ENCODE peak calls at places on chromosomes 7 and 10, in six cellular contexts. Y is H9; J is CD4-positive, alpha-beta T cell; M is lower lobe of right lung; V is fibroblast of lung; R is heart left ventricle. I is an unnamed sample.
A peak's percentile ranks its signal among the peaks of the same experiment; 100 is the strongest.

GRCh38 chr7:46705416-46706255 is 784.6 kb upstream of the IGFBP3 start:
- DNase-seq in R (no peak), J (no peak), M (no peak), V (peak; percentile 68), Y (no peak), I (no peak)

GRCh38 chr7:155303039-155303593 is 5.4 kb downstream of the INSIG1 start:
- DNase-seq in J (no peak), Y (no peak), M (no peak), V (no peak), R (no peak), I (no peak)

GRCh38 chr7:116650436-116650835 is 21.6 kb upstream of the MET start:
- DNase-seq in V (no peak), M (no peak), J (no peak), Y (no peak), R (no peak), I (no peak)

GRCh38 chr7:132574281-132574680 is 2.0 kb downstream of the PLXNA4 start:
- DNase-seq in J (no peak), V (no peak), Y (no peak), R (no peak), M (no peak), I (no peak)

GRCh38 chr10:3774814-3775670 is 10.0 kb downstream of the KLF6 start:
- DNase-seq in Y (peak; percentile 10), V (peak; percentile 95), M (no peak), R (no peak), J (no peak), I (no peak)

GRCh38 chr7:107527196-107527595 is 36.5 kb downstream of the COG5 start:
- DNase-seq in M (no peak), J (no peak), Y (no peak), R (no peak), V (no peak), I (no peak)

GRCh38 chr10:128028508-128029279 is 97.5 kb downstream of the MKI67 start:
- DNase-seq in M (peak; percentile 34), J (no peak), V (peak; percentile 25), R (no peak), Y (no peak), I (no peak)

GRCh38 chr10:88062798-88063472 is 199.5 kb downstream of the PTEN start:
- DNase-seq in J (no peak), V (peak; percentile 71), R (no peak), M (no peak), Y (no peak), I (no peak)

GRCh38 chr10:125370578-125370977 is 210.2 kb upstream of the CTBP2 start:
- DNase-seq in V (no peak), J (no peak), M (no peak), Y (peak; percentile 96), R (no peak), I (peak; percentile 79)

GRCh38 chr7:95478139-95479037 is 7.4 kb upstream of the ASB4 start:
- DNase-seq in R (no peak), J (no peak), V (peak; percentile 79), M (no peak), Y (peak; percentile 41), I (peak; percentile 14)

GRCh38 chr7:129667551-129667950 is 56.0 kb downstream of the NRF1 start:
- DNase-seq in J (no peak), R (no peak), V (no peak), Y (no peak), M (no peak), I (no peak)

GRCh38 chr7:129665013-129665401 is 53.5 kb downstream of the NRF1 start:
- DNase-seq in M (no peak), Y (peak; percentile 85), V (peak; percentile 98), J (no peak), R (no peak), I (no peak)

GRCh38 chr7:129661645-129662182 is 50.2 kb downstream of the NRF1 start:
- DNase-seq in M (no peak), R (no peak), V (no peak), Y (no peak), J (no peak), I (no peak)

GRCh38 chr7:129667116-129667515 is 55.6 kb downstream of the NRF1 start:
- DNase-seq in V (no peak), M (no peak), R (no peak), J (no peak), Y (no peak), I (no peak)

DNA sequence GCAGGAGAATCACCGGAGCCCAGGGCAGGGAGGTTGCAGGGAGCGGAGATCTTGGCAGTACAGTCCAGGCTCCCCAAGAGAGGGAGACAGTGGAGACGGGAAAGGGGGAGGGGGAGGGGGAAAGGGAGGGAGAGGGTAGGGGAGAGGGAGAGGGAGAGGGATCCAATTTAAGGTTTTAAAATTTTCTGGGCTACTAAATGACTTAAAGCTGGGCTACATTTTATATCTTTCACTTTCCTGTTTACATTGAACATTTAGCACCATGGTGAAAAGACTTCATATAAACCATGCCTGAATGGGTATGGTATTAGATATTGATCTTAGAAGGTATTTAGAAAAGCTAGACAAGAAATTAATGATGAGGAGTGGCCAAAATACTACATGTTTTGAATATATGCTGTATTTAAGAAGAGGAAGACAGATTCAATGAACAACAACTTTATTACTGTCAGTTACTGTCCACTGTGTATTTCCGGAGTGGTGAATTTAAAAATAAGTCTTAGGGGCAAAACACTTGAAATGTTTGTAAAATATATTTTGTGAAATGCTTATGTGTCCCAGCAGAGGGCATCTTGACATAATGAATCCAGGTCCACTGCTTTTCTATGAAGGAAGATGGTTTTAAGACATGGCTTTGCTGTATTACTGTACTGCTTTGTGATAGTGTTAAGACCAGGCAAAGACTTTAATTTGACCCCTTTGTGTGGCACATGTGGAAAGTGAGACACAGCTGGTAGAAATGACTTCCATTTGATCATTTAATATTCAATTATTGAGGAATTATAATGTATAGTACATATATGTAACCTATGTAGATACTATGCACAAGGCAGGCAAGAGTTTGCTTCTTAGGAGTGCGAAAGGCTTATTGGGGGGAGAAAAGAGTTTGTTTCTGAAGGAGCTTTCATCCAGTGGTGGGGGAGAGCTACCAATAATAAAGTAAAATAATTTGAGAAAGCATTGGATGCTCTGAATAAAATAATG is 52.8 kb downstream of the NRF1 start:
- DNase-seq in Y (no peak), M (no peak), V (peak; percentile 69), R (no peak), J (no peak), I (no peak)
- TF ChIP-seq CTCF in Y (peak; percentile 63), M (peak; percentile 31), V (peak; percentile 46), R (peak; percentile 58), J (no peak), I (peak; percentile 35)

GRCh38 chr7:109479388-109479787 is 909.7 kb downstream of the DNAJB9 start:
- DNase-seq in R (no peak), V (no peak), M (no peak), J (no peak), Y (no peak), I (no peak)
- TF ChIP-seq CTCF in R (no peak), V (no peak), M (no peak), J (no peak), Y (no peak), I (no peak)

GRCh38 chr7:71132521-71133231 is 732 bp downstream of the GALNT17 start:
- DNase-seq in Y (no peak), R (peak; percentile 29), J (no peak), M (no peak), V (peak; percentile 26), I (peak; percentile 51)
- TF ChIP-seq CTCF in Y (no peak), R (no peak), J (no peak), M (no peak), V (no peak), I (no peak)

GRCh38 chr7:121385800-121386179 is 10.3 kb downstream of the FAM3C start:
- DNase-seq in V (no peak), M (no peak), R (no peak), J (no peak), Y (no peak), I (no peak)
- TF ChIP-seq CTCF in V (no peak), M (no peak), R (no peak), J (no peak), Y (no peak), I (no peak)

GRCh38 chr7:111931958-111932357 is 274.2 kb downstream of the DOCK4 start:
- DNase-seq in V (peak; percentile 48), R (no peak), J (no peak), M (no peak), Y (no peak), I (no peak)

GRCh38 chr7:111927383-111928019 is 278.7 kb downstream of the DOCK4 start:
- DNase-seq in V (no peak), R (no peak), J (no peak), Y (no peak), M (no peak), I (no peak)

GRCh38 chr7:111931016-111931517 is 275.1 kb downstream of the DOCK4 start:
- DNase-seq in V (peak; percentile 71), Y (peak; percentile 38), J (no peak), R (no peak), M (no peak), I (no peak)

GRCh38 chr7:111933614-111934013 is 272.6 kb downstream of the DOCK4 start:
- DNase-seq in M (no peak), Y (no peak), R (no peak), V (peak; percentile 58), J (no peak), I (no peak)

GRCh38 chr7:111929258-111929657 is 276.9 kb downstream of the DOCK4 start:
- DNase-seq in M (no peak), R (no peak), J (no peak), Y (no peak), V (no peak), I (no peak)
- TF ChIP-seq CTCF in M (no peak), R (peak; percentile 25), J (no peak), Y (no peak), V (no peak), I (no peak)

GRCh38 chr10:104274762-104275721 is 6.1 kb downstream of the GSTO2 start:
- DNase-seq in R (peak; percentile 44), J (peak; percentile 27), V (no peak), Y (peak; percentile 86), M (peak; percentile 76), I (peak; percentile 58)
- TF ChIP-seq CTCF in R (peak; percentile 78), J (peak; percentile 71), V (peak; percentile 81), Y (peak; percentile 95), M (peak; percentile 83), I (peak; percentile 81)

GRCh38 chr10:77973276-77973675 is 46.7 kb upstream of the DLG5 start:
- DNase-seq in R (no peak), Y (no peak), M (no peak), V (no peak), J (no peak), I (no peak)
- TF ChIP-seq CTCF in R (no peak), Y (no peak), M (no peak), V (no peak), J (no peak), I (no peak)

I was measured in nephron progenitor cell.